ENCODE peak calls at places on chromosome 7, in five cellular contexts. R is heart left ventricle, V is A549, X is IMR-90, E is suprapubic skin. Y is an unnamed sample. For H3K4me1, the result is how much of the 10 kb centered on the place peaks cover.

GRCh38 chr7:34039033-34039432 is 133.7 kb downstream of the BMPER start:
- DNase-seq in E (no peak), R (no peak), V (no peak), X (peak), Y (no peak)

GRCh38 chr7:156764016-156764669 is 123.6 kb downstream of the RNF32 start:
- DNase-seq in X (peak), R (peak), V (peak), E (no peak), Y (no peak)

GRCh38 chr7:98162758-98163157 is 48.5 kb upstream of the BHLHA15 start:
- DNase-seq in R (no peak), X (no peak), E (no peak), V (no peak), Y (no peak)

GRCh38 chr7:157193274-157193673 is 54.5 kb downstream of the UBE3C start:
- DNase-seq in R (no peak), X (no peak), E (no peak), V (no peak), Y (no peak)

GRCh38 chr7:22137466-22137865 is 191.8 kb upstream of the CDCA7L start:
- DNase-seq in V (no peak), E (no peak), R (no peak), X (peak), Y (no peak)

GRCh38 chr7:121480058-121480457 is 84.0 kb upstream of the FAM3C start:
- DNase-seq in X (no peak), R (no peak), E (no peak), V (no peak), Y (no peak)

GRCh38 chr7:7830122-7830878 is 111.9 kb upstream of the RPA3 start:
- DNase-seq in V (no peak), X (no peak), R (no peak), E (no peak), Y (no peak)

GRCh38 chr7:52500796-52501195 is 534.6 kb upstream of the POM121L12 start:
- DNase-seq in E (no peak), X (no peak), V (no peak), R (no peak), Y (peak)

GRCh38 chr7:46571996-46572395 is 650.9 kb upstream of the IGFBP3 start:
- DNase-seq in R (no peak), X (no peak), V (no peak), E (no peak), Y (no peak)

GRCh38 chr7:81482600-81483186 is 287.2 kb downstream of the HGF start:
- DNase-seq in X (peak), R (no peak), E (no peak), V (peak), Y (no peak)

GRCh38 chr7:86900886-86901285 is 158.6 kb downstream of the ELAPOR2 start:
- DNase-seq in X (no peak), V (no peak), R (no peak), E (no peak), Y (no peak)

GRCh38 chr7:86908948-86909347 is 150.5 kb downstream of the ELAPOR2 start:
- DNase-seq in R (no peak), X (no peak), V (no peak), E (no peak), Y (no peak)

GRCh38 chr7:86904949-86905834 is 154.3 kb downstream of the ELAPOR2 start:
- DNase-seq in E (no peak), V (peak), X (peak), R (no peak), Y (no peak)
- TF ChIP-seq CTCF in E (no peak), V (peak), X (peak), R (peak), Y (peak)

GRCh38 chr7:105256621-105257283 is 132.0 kb downstream of the SRPK2 start:
- DNase-seq in R (no peak), E (no peak), V (no peak), X (no peak), Y (no peak)
- H3K4me1 ChIP-seq in R (under half), E (under half), V (under half), X (under half), Y (under half)

GRCh38 chr7:129363-130221 is 62.8 kb upstream of the FAM20C start:
- DNase-seq in R (no peak), X (no peak), V (no peak), E (no peak), Y (no peak)
- H3K4me3 ChIP-seq in R (no peak), X (no peak), V (no peak), E (peak), Y (no peak)

GRCh38 chr7:41003031-41003925 is 699.6 kb downstream of the INHBA start:
- DNase-seq in V (no peak), R (no peak), E (no peak), X (peak), Y (no peak)
- TF ChIP-seq CTCF in V (peak), R (peak), E (no peak), X (peak), Y (peak)

GRCh38 chr7:36262286-36262685 is 109.2 kb downstream of the EEPD1 start:
- DNase-seq in E (no peak), V (no peak), R (no peak), X (no peak), Y (no peak)
- H3K4me1 ChIP-seq in E (under half), V (half or more), R (half or more), X (under half), Y (under half)

DNA sequence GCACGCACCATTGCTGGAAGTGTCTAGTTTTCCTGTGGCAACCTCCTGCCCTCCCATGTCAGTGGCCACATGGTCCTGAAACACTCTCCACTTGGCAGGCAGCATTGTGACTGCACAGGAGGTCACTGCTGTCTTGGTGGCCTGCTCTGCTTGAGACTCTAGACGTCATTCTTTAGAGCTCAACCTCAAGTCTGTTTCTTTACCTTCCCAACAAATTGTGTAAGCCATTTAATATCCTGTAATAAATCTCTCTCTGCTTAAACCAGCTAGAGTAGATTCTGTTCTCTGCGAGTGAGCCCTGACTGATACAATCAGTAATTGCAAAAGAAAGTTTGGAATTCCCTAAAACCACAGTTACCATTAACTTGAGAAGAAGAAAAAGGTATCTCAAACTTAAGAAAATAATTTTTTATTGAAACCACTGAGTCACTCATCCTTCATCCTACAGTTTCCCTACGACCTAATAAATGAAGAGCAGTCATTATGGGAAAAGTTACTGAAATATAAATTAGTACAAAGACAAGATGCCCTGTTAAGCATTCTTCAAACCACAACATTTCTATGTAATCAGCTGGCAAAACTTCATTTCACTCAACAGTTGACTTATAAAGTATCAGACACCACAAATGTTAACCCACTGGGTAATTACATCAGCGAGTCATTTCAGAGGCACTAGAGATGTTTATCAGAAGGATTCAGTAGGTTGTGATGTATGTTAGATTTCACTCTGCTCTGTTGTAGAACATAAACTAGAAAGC is 18.0 kb downstream of the SLC25A13 start:
- DNase-seq in R (no peak), X (peak), E (no peak), V (no peak), Y (no peak)
- H3K4me3 ChIP-seq in R (no peak), X (no peak), E (no peak), V (no peak), Y (no peak)

GRCh38 chr7:130872756-130873448 is 138.9 kb upstream of the KLF14 start:
- DNase-seq in V (no peak), E (no peak), R (no peak), X (peak), Y (no peak)

GRCh38 chr7:130875901-130876300 is 141.9 kb upstream of the KLF14 start:
- DNase-seq in E (no peak), X (peak), R (no peak), V (no peak), Y (no peak)

GRCh38 chr7:130877236-130877635 is 143.2 kb upstream of the KLF14 start:
- DNase-seq in V (no peak), X (peak), E (no peak), R (no peak), Y (no peak)

GRCh38 chr7:130874071-130874915 is 140.3 kb upstream of the KLF14 start:
- DNase-seq in X (peak), R (no peak), V (no peak), E (no peak), Y (no peak)

DNA sequence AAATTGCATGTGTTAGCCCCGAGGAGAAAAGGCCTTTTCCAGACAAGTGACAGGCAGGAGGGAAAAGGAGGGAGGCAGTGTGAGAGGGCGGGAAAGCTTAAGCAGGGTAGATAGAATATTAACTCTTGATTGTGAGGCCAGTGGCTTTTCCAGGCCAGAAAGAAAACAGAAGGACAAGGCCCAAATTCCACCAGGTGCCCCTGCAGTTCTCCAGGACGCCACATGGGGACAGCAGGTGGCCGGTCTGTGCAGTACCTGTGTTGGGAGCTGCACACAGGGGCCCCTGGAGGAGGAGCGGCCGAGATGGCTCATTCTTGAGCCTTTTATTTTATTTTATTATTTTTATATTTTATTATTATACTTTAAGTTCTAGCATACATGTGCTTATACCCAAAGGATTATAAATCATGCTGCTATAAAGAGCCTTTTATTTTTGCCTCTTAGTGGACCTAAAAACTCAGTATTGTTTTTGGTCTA is 141.3 kb upstream of the KLF14 start:
- DNase-seq in R (peak), V (peak), E (no peak), X (peak), Y (no peak)
- TF ChIP-seq CTCF in R (peak), V (peak), E (peak), X (peak), Y (peak)

DNA sequence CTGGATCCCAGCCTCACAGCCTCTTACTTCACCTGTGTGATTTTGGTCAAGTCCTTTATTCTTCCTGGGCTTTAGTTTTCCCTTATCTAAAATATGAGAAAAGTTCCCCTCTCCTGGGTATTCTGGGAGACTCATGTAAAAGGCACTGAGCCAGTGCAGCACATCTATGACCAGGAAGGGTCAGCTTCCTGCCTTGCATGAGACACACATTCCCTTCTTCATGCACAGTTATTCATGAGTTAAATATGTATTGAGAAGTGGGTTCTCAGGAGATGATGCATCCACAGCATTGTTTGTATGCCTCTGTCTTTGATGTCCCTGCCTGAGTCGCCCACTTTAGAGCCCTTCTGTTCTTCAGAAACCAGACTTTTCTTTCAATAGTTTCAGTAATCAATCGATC is 33.3 kb downstream of the EGFR start:
- DNase-seq in X (peak), V (no peak), R (no peak), E (no peak), Y (no peak)
- H3K4me1 ChIP-seq in X (under half), V (half or more), R (under half), E (half or more), Y (half or more)

Y was measured in keratinocyte.